ENCODE peak calls at places on chromosomes 16 and 17, in five cellular contexts. One of them, this sample, is unnamed.

GRCh38 chr16:11470676-11471415 is 115.9 kb downstream of the LITAF start:
- DNase-seq in cardiac fibroblast: peak; percentile 28
- DNase-seq in breast epithelium: no peak
- DNase-seq in fibroblast of pulmonary artery: peak; percentile 3
- DNase-seq in dorsolateral prefrontal cortex: no peak
- DNase-seq in this sample: no peak

GRCh38 chr17:29565643-29566472 is 979 bp downstream of the ABHD15 start:
- DNase-seq in cardiac fibroblast: no peak
- DNase-seq in breast epithelium: no peak
- DNase-seq in fibroblast of pulmonary artery: no peak
- DNase-seq in dorsolateral prefrontal cortex: no peak
- DNase-seq in this sample: peak; percentile 20

GRCh38 chr16:11064846-11065245 is 120.5 kb downstream of the CLEC16A start:
- DNase-seq in cardiac fibroblast: no peak
- DNase-seq in breast epithelium: no peak
- DNase-seq in fibroblast of pulmonary artery: no peak
- DNase-seq in dorsolateral prefrontal cortex: no peak
- DNase-seq in this sample: peak; percentile 14

GRCh38 chr16:31409433-31409832 is 16.3 kb downstream of the ITGAD start:
- DNase-seq in cardiac fibroblast: peak; percentile 51
- DNase-seq in breast epithelium: no peak
- DNase-seq in fibroblast of pulmonary artery: peak; percentile 39
- DNase-seq in dorsolateral prefrontal cortex: no peak
- DNase-seq in this sample: no peak

GRCh38 chr16:84482001-84482891 is 22.2 kb downstream of the MEAK7 start:
- DNase-seq in cardiac fibroblast: no peak
- DNase-seq in breast epithelium: no peak
- DNase-seq in fibroblast of pulmonary artery: no peak
- DNase-seq in dorsolateral prefrontal cortex: no peak
- DNase-seq in this sample: no peak

GRCh38 chr16:14658063-14658462 is 25.3 kb downstream of the BFAR start:
- DNase-seq in cardiac fibroblast: no peak
- DNase-seq in breast epithelium: no peak
- DNase-seq in fibroblast of pulmonary artery: peak; percentile 23
- DNase-seq in dorsolateral prefrontal cortex: no peak
- DNase-seq in this sample: no peak

GRCh38 chr16:84647830-84648594 is at the start of gene KLHL36:
- DNase-seq in cardiac fibroblast: no peak
- DNase-seq in breast epithelium: peak; percentile 36
- DNase-seq in fibroblast of pulmonary artery: peak; percentile 23
- DNase-seq in dorsolateral prefrontal cortex: no peak
- DNase-seq in this sample: no peak

GRCh38 chr16:15053904-15054303 is 2.0 kb downstream of the NTAN1 start:
- DNase-seq in cardiac fibroblast: no peak
- DNase-seq in breast epithelium: no peak
- DNase-seq in fibroblast of pulmonary artery: no peak
- DNase-seq in dorsolateral prefrontal cortex: no peak
- DNase-seq in this sample: no peak

GRCh38 chr16:81121474-81121990 is 25.3 kb upstream of the GCSH start:
- DNase-seq in cardiac fibroblast: no peak
- DNase-seq in breast epithelium: no peak
- DNase-seq in fibroblast of pulmonary artery: no peak
- DNase-seq in dorsolateral prefrontal cortex: no peak
- DNase-seq in this sample: no peak

GRCh38 chr17:79026345-79027273 is 2.6 kb downstream of the C1QTNF1 start:
- DNase-seq in cardiac fibroblast: peak; percentile 83
- DNase-seq in breast epithelium: peak; percentile 80
- DNase-seq in fibroblast of pulmonary artery: peak; percentile 84
- DNase-seq in dorsolateral prefrontal cortex: no peak
- DNase-seq in this sample: peak; percentile 34

GRCh38 chr17:39069114-39069756 is 82.2 kb downstream of the PLXDC1 start:
- DNase-seq in cardiac fibroblast: peak; percentile 70
- DNase-seq in breast epithelium: no peak
- DNase-seq in fibroblast of pulmonary artery: peak; percentile 76
- DNase-seq in dorsolateral prefrontal cortex: no peak
- DNase-seq in this sample: no peak

GRCh38 chr16:84303023-84303422 is 8.3 kb downstream of the WFDC1 start:
- DNase-seq in cardiac fibroblast: no peak
- DNase-seq in breast epithelium: no peak
- DNase-seq in fibroblast of pulmonary artery: no peak
- DNase-seq in dorsolateral prefrontal cortex: no peak
- DNase-seq in this sample: no peak

GRCh38 chr17:65027305-65027704 is 29.2 kb downstream of the GNA13 start:
- DNase-seq in cardiac fibroblast: peak; percentile 88
- DNase-seq in breast epithelium: no peak
- DNase-seq in fibroblast of pulmonary artery: peak; percentile 88
- DNase-seq in dorsolateral prefrontal cortex: no peak
- DNase-seq in this sample: no peak

GRCh38 chr16:1265090-1265630 is 9.3 kb downstream of the TPSD1 start:
- DNase-seq in cardiac fibroblast: no peak
- DNase-seq in breast epithelium: no peak
- DNase-seq in fibroblast of pulmonary artery: no peak
- DNase-seq in dorsolateral prefrontal cortex: no peak
- DNase-seq in this sample: no peak

GRCh38 chr16:54928421-54929089 is 2.1 kb upstream of the IRX5 start:
- DNase-seq in cardiac fibroblast: peak; percentile 46
- DNase-seq in breast epithelium: peak; percentile 92
- DNase-seq in fibroblast of pulmonary artery: no peak
- DNase-seq in dorsolateral prefrontal cortex: no peak
- DNase-seq in this sample: peak; percentile 31

GRCh38 chr17:1043601-1044251 is 46.8 kb downstream of the TIMM22 start:
- DNase-seq in cardiac fibroblast: peak; percentile 52
- DNase-seq in breast epithelium: no peak
- DNase-seq in fibroblast of pulmonary artery: peak; percentile 55
- DNase-seq in dorsolateral prefrontal cortex: no peak
- DNase-seq in this sample: peak; percentile 34

GRCh38 chr16:11084484-11085024 is 140.2 kb downstream of the CLEC16A start:
- DNase-seq in cardiac fibroblast: peak; percentile 81
- DNase-seq in breast epithelium: no peak
- DNase-seq in fibroblast of pulmonary artery: peak; percentile 76
- DNase-seq in dorsolateral prefrontal cortex: no peak
- DNase-seq in this sample: no peak

GRCh38 chr16:23959801-23960072 is 124.0 kb downstream of the PRKCB start:
- DNase-seq in cardiac fibroblast: no peak
- DNase-seq in breast epithelium: no peak
- DNase-seq in fibroblast of pulmonary artery: no peak
- DNase-seq in dorsolateral prefrontal cortex: no peak
- DNase-seq in this sample: no peak

GRCh38 chr17:79779088-79779529 is 1.2 kb downstream of the CBX2 start:
- DNase-seq in cardiac fibroblast: no peak
- DNase-seq in breast epithelium: no peak
- DNase-seq in fibroblast of pulmonary artery: no peak
- DNase-seq in dorsolateral prefrontal cortex: no peak
- DNase-seq in this sample: no peak

GRCh38 chr16:79372504-79373184 is 227.9 kb downstream of the MAF start:
- DNase-seq in cardiac fibroblast: peak; percentile 2
- DNase-seq in breast epithelium: no peak
- DNase-seq in fibroblast of pulmonary artery: peak; percentile 3
- DNase-seq in dorsolateral prefrontal cortex: no peak
- DNase-seq in this sample: no peak

GRCh38 chr17:38617967-38618760 is 12.4 kb upstream of the SRCIN1 start:
- DNase-seq in cardiac fibroblast: no peak
- DNase-seq in breast epithelium: no peak
- DNase-seq in fibroblast of pulmonary artery: no peak
- DNase-seq in dorsolateral prefrontal cortex: no peak
- DNase-seq in this sample: no peak

GRCh38 chr16:83955218-83956130 is 2.4 kb downstream of the OSGIN1 start:
- DNase-seq in cardiac fibroblast: peak; percentile 38
- DNase-seq in breast epithelium: no peak
- DNase-seq in fibroblast of pulmonary artery: peak; percentile 36
- DNase-seq in dorsolateral prefrontal cortex: no peak
- DNase-seq in this sample: no peak

GRCh38 chr16:54628796-54629625 is 301.7 kb upstream of the IRX5 start:
- DNase-seq in cardiac fibroblast: no peak
- DNase-seq in breast epithelium: no peak
- DNase-seq in fibroblast of pulmonary artery: no peak
- DNase-seq in dorsolateral prefrontal cortex: no peak
- DNase-seq in this sample: no peak

GRCh38 chr16:52770828-52771227 is 223.9 kb upstream of the TOX3 start:
- DNase-seq in cardiac fibroblast: no peak
- DNase-seq in breast epithelium: no peak
- DNase-seq in fibroblast of pulmonary artery: no peak
- DNase-seq in dorsolateral prefrontal cortex: no peak
- DNase-seq in this sample: no peak

GRCh38 chr17:83183150-83183820 is 103.9 kb downstream of the METRNL start:
- DNase-seq in cardiac fibroblast: no peak
- DNase-seq in breast epithelium: peak; percentile 14
- DNase-seq in fibroblast of pulmonary artery: no peak
- DNase-seq in dorsolateral prefrontal cortex: no peak
- DNase-seq in this sample: no peak

GRCh38 chr16:22219389-22220075 is 13.5 kb downstream of the EEF2K start:
- DNase-seq in cardiac fibroblast: no peak
- DNase-seq in breast epithelium: no peak
- DNase-seq in fibroblast of pulmonary artery: no peak
- DNase-seq in dorsolateral prefrontal cortex: no peak
- DNase-seq in this sample: no peak

GRCh38 chr17:27495460-27495859 is 39.2 kb downstream of the KSR1 start:
- DNase-seq in cardiac fibroblast: no peak
- DNase-seq in breast epithelium: no peak
- DNase-seq in fibroblast of pulmonary artery: no peak
- DNase-seq in dorsolateral prefrontal cortex: no peak
- DNase-seq in this sample: no peak

GRCh38 chr17:27492470-27492869 is 36.2 kb downstream of the KSR1 start:
- DNase-seq in cardiac fibroblast: no peak
- DNase-seq in breast epithelium: no peak
- DNase-seq in fibroblast of pulmonary artery: no peak
- DNase-seq in dorsolateral prefrontal cortex: no peak
- DNase-seq in this sample: no peak

GRCh38 chr17:27496005-27496404 is 39.8 kb downstream of the KSR1 start:
- DNase-seq in cardiac fibroblast: no peak
- DNase-seq in breast epithelium: no peak
- DNase-seq in fibroblast of pulmonary artery: no peak
- DNase-seq in dorsolateral prefrontal cortex: no peak
- DNase-seq in this sample: no peak

GRCh38 chr17:27493088-27493487 is 36.8 kb downstream of the KSR1 start:
- DNase-seq in cardiac fibroblast: no peak
- DNase-seq in breast epithelium: no peak
- DNase-seq in fibroblast of pulmonary artery: no peak
- DNase-seq in dorsolateral prefrontal cortex: no peak
- DNase-seq in this sample: no peak

DNA sequence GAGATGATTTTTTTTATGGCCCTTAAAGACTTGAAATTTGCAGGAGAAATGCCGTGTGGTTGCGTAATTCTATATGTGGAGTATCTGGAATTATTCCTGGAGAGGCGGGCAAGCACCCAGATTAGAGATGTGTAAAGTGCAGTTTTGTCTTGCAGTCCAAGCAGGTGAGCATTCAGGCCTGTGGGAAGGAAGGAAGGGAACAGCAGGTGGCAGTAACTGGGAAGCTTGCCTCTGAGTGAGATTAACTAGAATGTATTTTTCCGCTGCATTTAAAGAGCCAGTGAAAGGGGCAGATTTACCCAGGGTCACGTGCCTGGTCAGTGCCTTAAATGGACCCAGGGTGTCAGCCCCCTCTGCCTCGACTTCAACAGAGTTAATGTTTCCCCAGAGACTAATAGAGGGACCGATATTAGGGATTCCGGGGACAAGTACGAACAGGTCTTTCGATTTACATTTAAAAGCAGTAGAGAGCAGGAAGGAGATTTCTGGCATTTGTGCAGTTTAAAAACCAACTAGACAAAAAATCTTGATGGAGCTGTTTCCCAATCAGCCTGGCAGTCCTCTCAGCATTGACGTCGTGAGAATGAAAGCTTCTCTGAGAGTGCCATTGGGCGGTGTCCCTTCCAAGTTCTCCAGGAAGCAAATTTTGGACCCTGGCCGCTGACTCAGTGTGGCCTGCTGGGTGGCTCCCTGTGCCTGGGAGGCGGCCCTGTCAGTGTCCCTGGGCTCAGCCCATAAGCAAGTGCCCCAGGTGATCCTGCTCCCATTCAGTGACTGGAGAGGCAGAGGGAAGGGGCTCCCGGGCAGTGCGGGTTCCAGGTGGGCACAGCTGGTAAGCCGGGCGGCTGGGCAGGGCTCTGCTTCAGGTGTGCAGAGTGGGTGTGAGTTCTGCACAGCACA is 38.2 kb downstream of the KSR1 start:
- DNase-seq in cardiac fibroblast: peak; percentile 55
- DNase-seq in breast epithelium: peak; percentile 85
- DNase-seq in fibroblast of pulmonary artery: peak; percentile 55
- DNase-seq in dorsolateral prefrontal cortex: peak; percentile 61
- DNase-seq in this sample: peak; percentile 73
- H3K4me3 ChIP-seq in cardiac fibroblast: no peak overlapping the region
- H3K4me3 ChIP-seq in breast epithelium: peak overlapping the region; percentile 48
- H3K4me3 ChIP-seq in fibroblast of pulmonary artery: no peak overlapping the region
- H3K4me3 ChIP-seq in dorsolateral prefrontal cortex: peak overlapping the region; percentile 40
- H3K4me3 ChIP-seq in this sample: peak overlapping the region; percentile 21

GRCh38 chr17:49998836-49999511 is 4.0 kb upstream of the DLX3 start:
- DNase-seq in cardiac fibroblast: no peak
- DNase-seq in breast epithelium: no peak
- DNase-seq in fibroblast of pulmonary artery: no peak
- DNase-seq in dorsolateral prefrontal cortex: no peak
- DNase-seq in this sample: no peak
- H3K4me3 ChIP-seq in cardiac fibroblast: no peak overlapping the region
- H3K4me3 ChIP-seq in breast epithelium: no peak overlapping the region
- H3K4me3 ChIP-seq in fibroblast of pulmonary artery: no peak overlapping the region
- H3K4me3 ChIP-seq in dorsolateral prefrontal cortex: no peak overlapping the region
- H3K4me3 ChIP-seq in this sample: no peak overlapping the region

GRCh38 chr17:76700290-76700626 is 10.5 kb downstream of the MXRA7 start:
- DNase-seq in cardiac fibroblast: no peak
- DNase-seq in breast epithelium: no peak
- DNase-seq in fibroblast of pulmonary artery: no peak
- DNase-seq in dorsolateral prefrontal cortex: no peak
- DNase-seq in this sample: no peak

GRCh38 chr17:76695059-76695892 is 15.5 kb downstream of the MXRA7 start:
- DNase-seq in cardiac fibroblast: no peak
- DNase-seq in breast epithelium: no peak
- DNase-seq in fibroblast of pulmonary artery: no peak
- DNase-seq in dorsolateral prefrontal cortex: no peak
- DNase-seq in this sample: no peak

GRCh38 chr17:76700627-76701470 is 9.9 kb downstream of the MXRA7 start:
- DNase-seq in cardiac fibroblast: peak; percentile 92
- DNase-seq in breast epithelium: peak; percentile 77
- DNase-seq in fibroblast of pulmonary artery: peak; percentile 88
- DNase-seq in dorsolateral prefrontal cortex: peak; percentile 36
- DNase-seq in this sample: peak; percentile 50

GRCh38 chr17:76697702-76698465 is 12.9 kb downstream of the MXRA7 start:
- DNase-seq in cardiac fibroblast: peak; percentile 48
- DNase-seq in breast epithelium: no peak
- DNase-seq in fibroblast of pulmonary artery: peak; percentile 63
- DNase-seq in dorsolateral prefrontal cortex: no peak
- DNase-seq in this sample: no peak

GRCh38 chr17:76696763-76697701 is 13.7 kb downstream of the MXRA7 start:
- DNase-seq in cardiac fibroblast: peak; percentile 96
- DNase-seq in breast epithelium: no peak
- DNase-seq in fibroblast of pulmonary artery: peak; percentile 81
- DNase-seq in dorsolateral prefrontal cortex: no peak
- DNase-seq in this sample: peak; percentile 78
- H3K4me3 ChIP-seq in cardiac fibroblast: no peak overlapping the region
- H3K4me3 ChIP-seq in breast epithelium: no peak overlapping the region
- H3K4me3 ChIP-seq in fibroblast of pulmonary artery: no peak overlapping the region
- H3K4me3 ChIP-seq in dorsolateral prefrontal cortex: no peak overlapping the region
- H3K4me3 ChIP-seq in this sample: no peak overlapping the region

DNA sequence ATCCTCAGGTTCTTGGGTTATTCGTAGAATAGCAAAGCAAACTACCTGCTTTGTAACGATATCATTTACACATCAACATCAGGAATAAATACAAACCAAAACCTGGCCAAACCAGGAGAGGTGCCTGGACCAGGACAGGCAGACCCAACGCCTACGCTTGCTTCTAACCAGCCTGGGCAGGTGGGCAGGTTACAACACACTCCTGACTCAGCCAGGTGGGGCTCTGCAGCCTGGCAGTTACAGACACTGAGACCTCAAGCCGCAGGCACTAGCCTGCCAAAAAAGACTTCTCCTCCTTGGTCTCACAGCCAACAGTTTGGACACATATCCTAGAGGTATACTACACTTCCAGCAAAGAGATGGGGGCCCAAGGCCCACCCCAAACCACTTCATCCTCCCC is 14.0 kb downstream of the ANKRD11 start:
- DNase-seq in cardiac fibroblast: no peak
- DNase-seq in breast epithelium: peak; percentile 47
- DNase-seq in fibroblast of pulmonary artery: no peak
- DNase-seq in dorsolateral prefrontal cortex: no peak
- DNase-seq in this sample: no peak
- H3K4me3 ChIP-seq in cardiac fibroblast: no peak overlapping the region
- H3K4me3 ChIP-seq in breast epithelium: peak overlapping the region; percentile 24
- H3K4me3 ChIP-seq in fibroblast of pulmonary artery: no peak overlapping the region
- H3K4me3 ChIP-seq in dorsolateral prefrontal cortex: no peak overlapping the region
- H3K4me3 ChIP-seq in this sample: no peak overlapping the region

This sample was measured in gastrocnemius medialis.